ENCODE peak calls at places on chromosome 1, in six cellular contexts. One of them, this sample, is unnamed. For H3K36me3, the result is how much of the 10 kb centered on the place peaks cover.

GRCh38 chr1:2311184-2312032 is 79.9 kb downstream of the MORN1 start:
- DNase-seq in stomach: peak
- DNase-seq in brain microvascular endothelial cell: peak
- DNase-seq in mucosa of descending colon: peak
- DNase-seq in heart left ventricle: no peak
- DNase-seq in left ventricle myocardium inferior: peak
- DNase-seq in this sample: no peak

GRCh38 chr1:230869499-230869898 is 1.2 kb upstream of the C1orf198 start:
- DNase-seq in stomach: no peak
- DNase-seq in brain microvascular endothelial cell: no peak
- DNase-seq in mucosa of descending colon: no peak
- DNase-seq in heart left ventricle: no peak
- DNase-seq in left ventricle myocardium inferior: no peak
- DNase-seq in this sample: no peak

GRCh38 chr1:170871868-170872267 is 63.5 kb upstream of the MROH9 start:
- DNase-seq in stomach: no peak
- DNase-seq in brain microvascular endothelial cell: no peak
- DNase-seq in mucosa of descending colon: no peak
- DNase-seq in heart left ventricle: no peak
- DNase-seq in left ventricle myocardium inferior: no peak
- DNase-seq in this sample: no peak

GRCh38 chr1:152459596-152460528 is 45.8 kb upstream of the CRNN start:
- DNase-seq in stomach: peak
- DNase-seq in brain microvascular endothelial cell: peak
- DNase-seq in mucosa of descending colon: peak
- DNase-seq in heart left ventricle: peak
- DNase-seq in left ventricle myocardium inferior: peak
- DNase-seq in this sample: no peak

GRCh38 chr1:16719571-16720402 is 20.5 kb upstream of the RNU1-4 start:
- DNase-seq in stomach: peak
- DNase-seq in brain microvascular endothelial cell: no peak
- DNase-seq in mucosa of descending colon: no peak
- DNase-seq in heart left ventricle: no peak
- DNase-seq in left ventricle myocardium inferior: no peak
- DNase-seq in this sample: no peak

GRCh38 chr1:222896630-222897526 is 82.0 kb downstream of the DISP1 start:
- DNase-seq in stomach: no peak
- DNase-seq in brain microvascular endothelial cell: no peak
- DNase-seq in mucosa of descending colon: no peak
- DNase-seq in heart left ventricle: no peak
- DNase-seq in left ventricle myocardium inferior: no peak
- DNase-seq in this sample: no peak

GRCh38 chr1:169694304-169694703 is 17.1 kb downstream of the SELL start:
- DNase-seq in stomach: no peak
- DNase-seq in brain microvascular endothelial cell: no peak
- DNase-seq in mucosa of descending colon: no peak
- DNase-seq in heart left ventricle: no peak
- DNase-seq in left ventricle myocardium inferior: no peak
- DNase-seq in this sample: no peak

GRCh38 chr1:147750618-147751217 is 9.7 kb downstream of the GJA5 start:
- DNase-seq in stomach: no peak
- DNase-seq in brain microvascular endothelial cell: no peak
- DNase-seq in mucosa of descending colon: no peak
- DNase-seq in heart left ventricle: no peak
- DNase-seq in left ventricle myocardium inferior: no peak
- DNase-seq in this sample: no peak

GRCh38 chr1:153488731-153489130 is 28.3 kb upstream of the S100A7 start:
- DNase-seq in stomach: peak
- DNase-seq in brain microvascular endothelial cell: no peak
- DNase-seq in mucosa of descending colon: no peak
- DNase-seq in heart left ventricle: peak
- DNase-seq in left ventricle myocardium inferior: no peak
- DNase-seq in this sample: no peak

GRCh38 chr1:114192328-114192727 is 38.7 kb upstream of the SYT6 start:
- DNase-seq in stomach: no peak
- DNase-seq in brain microvascular endothelial cell: no peak
- DNase-seq in mucosa of descending colon: no peak
- DNase-seq in heart left ventricle: no peak
- DNase-seq in left ventricle myocardium inferior: no peak
- DNase-seq in this sample: no peak

GRCh38 chr1:200837931-200838571 is 34.7 kb upstream of the GPR25 start:
- DNase-seq in stomach: no peak
- DNase-seq in brain microvascular endothelial cell: no peak
- DNase-seq in mucosa of descending colon: no peak
- DNase-seq in heart left ventricle: no peak
- DNase-seq in left ventricle myocardium inferior: no peak
- DNase-seq in this sample: no peak

GRCh38 chr1:154768456-154769125 is 101.5 kb downstream of the KCNN3 start:
- DNase-seq in stomach: peak
- DNase-seq in brain microvascular endothelial cell: peak
- DNase-seq in mucosa of descending colon: no peak
- DNase-seq in heart left ventricle: no peak
- DNase-seq in left ventricle myocardium inferior: no peak
- DNase-seq in this sample: no peak

GRCh38 chr1:212225416-212225815 is 59.8 kb upstream of the PPP2R5A start:
- DNase-seq in stomach: no peak
- DNase-seq in brain microvascular endothelial cell: no peak
- DNase-seq in mucosa of descending colon: no peak
- DNase-seq in heart left ventricle: no peak
- DNase-seq in left ventricle myocardium inferior: no peak
- DNase-seq in this sample: no peak

GRCh38 chr1:98674075-98674781 is 12.7 kb downstream of the SNX7 start:
- DNase-seq in stomach: no peak
- DNase-seq in brain microvascular endothelial cell: no peak
- DNase-seq in mucosa of descending colon: no peak
- DNase-seq in heart left ventricle: no peak
- DNase-seq in left ventricle myocardium inferior: no peak
- DNase-seq in this sample: no peak

GRCh38 chr1:207002731-207003146 is 29.8 kb downstream of the C1orf116 start:
- DNase-seq in stomach: peak
- DNase-seq in brain microvascular endothelial cell: no peak
- DNase-seq in mucosa of descending colon: no peak
- DNase-seq in heart left ventricle: no peak
- DNase-seq in left ventricle myocardium inferior: no peak
- DNase-seq in this sample: no peak

GRCh38 chr1:46815133-46815532 is 16.3 kb downstream of the CYP4B1 start:
- DNase-seq in stomach: no peak
- DNase-seq in brain microvascular endothelial cell: no peak
- DNase-seq in mucosa of descending colon: no peak
- DNase-seq in heart left ventricle: no peak
- DNase-seq in left ventricle myocardium inferior: no peak
- DNase-seq in this sample: no peak

GRCh38 chr1:218224101-218224500 is 61.0 kb upstream of the RRP15 start:
- DNase-seq in stomach: no peak
- DNase-seq in brain microvascular endothelial cell: no peak
- DNase-seq in mucosa of descending colon: no peak
- DNase-seq in heart left ventricle: no peak
- DNase-seq in left ventricle myocardium inferior: no peak
- DNase-seq in this sample: no peak

GRCh38 chr1:160261878-160262794 is at the start of gene DCAF8:
- DNase-seq in stomach: peak
- DNase-seq in brain microvascular endothelial cell: peak
- DNase-seq in mucosa of descending colon: peak
- DNase-seq in heart left ventricle: peak
- DNase-seq in left ventricle myocardium inferior: peak
- DNase-seq in this sample: peak

GRCh38 chr1:13730751-13731482 is 30.9 kb downstream of the PRDM2 start:
- DNase-seq in stomach: peak
- DNase-seq in brain microvascular endothelial cell: no peak
- DNase-seq in mucosa of descending colon: peak
- DNase-seq in heart left ventricle: peak
- DNase-seq in left ventricle myocardium inferior: no peak
- DNase-seq in this sample: no peak

GRCh38 chr1:97277891-97278662 is 556.5 kb downstream of the PTBP2 start:
- DNase-seq in stomach: no peak
- DNase-seq in brain microvascular endothelial cell: no peak
- DNase-seq in mucosa of descending colon: no peak
- DNase-seq in heart left ventricle: no peak
- DNase-seq in left ventricle myocardium inferior: no peak
- DNase-seq in this sample: peak

GRCh38 chr1:966603-967295 is 467 bp downstream of the PLEKHN1 start:
- DNase-seq in stomach: peak
- DNase-seq in brain microvascular endothelial cell: peak
- DNase-seq in mucosa of descending colon: peak
- DNase-seq in heart left ventricle: peak
- DNase-seq in left ventricle myocardium inferior: no peak
- DNase-seq in this sample: no peak

GRCh38 chr1:232084584-232085223 is 458.1 kb downstream of the DISC1 start:
- DNase-seq in stomach: no peak
- DNase-seq in brain microvascular endothelial cell: peak
- DNase-seq in mucosa of descending colon: no peak
- DNase-seq in heart left ventricle: no peak
- DNase-seq in left ventricle myocardium inferior: no peak
- DNase-seq in this sample: peak

GRCh38 chr1:68470388-68470970 is 20.7 kb upstream of the RPE65 start:
- DNase-seq in stomach: no peak
- DNase-seq in brain microvascular endothelial cell: peak
- DNase-seq in mucosa of descending colon: no peak
- DNase-seq in heart left ventricle: no peak
- DNase-seq in left ventricle myocardium inferior: no peak
- DNase-seq in this sample: no peak

GRCh38 chr1:206471415-206471801 is 1.1 kb downstream of the IKBKE start:
- DNase-seq in stomach: no peak
- DNase-seq in brain microvascular endothelial cell: no peak
- DNase-seq in mucosa of descending colon: no peak
- DNase-seq in heart left ventricle: no peak
- DNase-seq in left ventricle myocardium inferior: no peak
- DNase-seq in this sample: no peak

GRCh38 chr1:26539722-26540121 is 10.2 kb downstream of the RPS6KA1 start:
- DNase-seq in stomach: no peak
- DNase-seq in brain microvascular endothelial cell: no peak
- DNase-seq in mucosa of descending colon: no peak
- DNase-seq in heart left ventricle: no peak
- DNase-seq in left ventricle myocardium inferior: no peak
- DNase-seq in this sample: no peak

DNA sequence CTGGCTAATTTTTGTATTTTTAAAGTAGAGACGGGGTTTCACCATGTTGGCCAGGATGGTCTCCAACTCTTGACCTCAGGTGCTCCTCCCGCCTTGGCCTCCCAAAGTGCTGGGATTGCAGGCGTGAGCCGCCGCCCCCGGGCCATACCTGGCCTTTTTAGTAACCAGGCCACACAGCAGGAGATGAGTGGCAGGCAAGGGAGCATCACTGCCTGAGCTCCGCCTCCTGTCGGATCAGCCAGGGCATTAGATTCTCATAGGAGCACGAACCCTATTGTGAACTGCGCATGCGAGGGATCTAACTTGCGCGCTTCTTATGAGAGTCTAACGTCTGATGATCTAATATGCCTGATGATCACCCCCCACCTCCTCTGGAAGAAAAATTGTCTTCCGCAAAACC is 308.7 kb upstream of the PRMT6 start:
- DNase-seq in stomach: no peak
- DNase-seq in brain microvascular endothelial cell: no peak
- DNase-seq in mucosa of descending colon: no peak
- DNase-seq in heart left ventricle: no peak
- DNase-seq in left ventricle myocardium inferior: no peak
- DNase-seq in this sample: no peak
- TF ChIP-seq CTCF in stomach: no peak
- TF ChIP-seq CTCF in brain microvascular endothelial cell: no peak
- TF ChIP-seq CTCF in mucosa of descending colon: no peak
- TF ChIP-seq CTCF in heart left ventricle: no peak
- TF ChIP-seq CTCF in left ventricle myocardium inferior: no peak
- TF ChIP-seq CTCF in this sample: no peak

GRCh38 chr1:183801649-183802048 is 3.3 kb upstream of the RGL1 start:
- DNase-seq in stomach: no peak
- DNase-seq in brain microvascular endothelial cell: no peak
- DNase-seq in mucosa of descending colon: no peak
- DNase-seq in heart left ventricle: no peak
- DNase-seq in left ventricle myocardium inferior: no peak
- DNase-seq in this sample: no peak
- H3K4me3 ChIP-seq in stomach: no peak
- H3K4me3 ChIP-seq in brain microvascular endothelial cell: no peak
- H3K4me3 ChIP-seq in mucosa of descending colon: no peak
- H3K4me3 ChIP-seq in heart left ventricle: no peak
- H3K4me3 ChIP-seq in left ventricle myocardium inferior: no peak
- H3K4me3 ChIP-seq in this sample: no peak

GRCh38 chr1:236862231-236862591 is 67.1 kb downstream of the MTR start:
- DNase-seq in stomach: no peak
- DNase-seq in brain microvascular endothelial cell: no peak
- DNase-seq in mucosa of descending colon: no peak
- DNase-seq in heart left ventricle: no peak
- DNase-seq in left ventricle myocardium inferior: no peak
- DNase-seq in this sample: no peak

GRCh38 chr1:236864211-236864610 is 69.1 kb downstream of the MTR start:
- DNase-seq in stomach: no peak
- DNase-seq in brain microvascular endothelial cell: no peak
- DNase-seq in mucosa of descending colon: no peak
- DNase-seq in heart left ventricle: no peak
- DNase-seq in left ventricle myocardium inferior: no peak
- DNase-seq in this sample: no peak

GRCh38 chr1:236861560-236862230 is 66.6 kb downstream of the MTR start:
- DNase-seq in stomach: no peak
- DNase-seq in brain microvascular endothelial cell: no peak
- DNase-seq in mucosa of descending colon: no peak
- DNase-seq in heart left ventricle: no peak
- DNase-seq in left ventricle myocardium inferior: no peak
- DNase-seq in this sample: no peak

GRCh38 chr1:236862615-236863211 is 67.6 kb downstream of the MTR start:
- DNase-seq in stomach: peak
- DNase-seq in brain microvascular endothelial cell: no peak
- DNase-seq in mucosa of descending colon: no peak
- DNase-seq in heart left ventricle: peak
- DNase-seq in left ventricle myocardium inferior: no peak
- DNase-seq in this sample: peak

GRCh38 chr1:236864996-236865877 is 70.1 kb downstream of the MTR start:
- DNase-seq in stomach: no peak
- DNase-seq in brain microvascular endothelial cell: no peak
- DNase-seq in mucosa of descending colon: no peak
- DNase-seq in heart left ventricle: no peak
- DNase-seq in left ventricle myocardium inferior: no peak
- DNase-seq in this sample: no peak
- H3K36me3 ChIP-seq in stomach: half or more
- H3K36me3 ChIP-seq in brain microvascular endothelial cell: under half
- H3K36me3 ChIP-seq in mucosa of descending colon: under half
- H3K36me3 ChIP-seq in heart left ventricle: half or more
- H3K36me3 ChIP-seq in left ventricle myocardium inferior: half or more
- H3K36me3 ChIP-seq in this sample: under half

GRCh38 chr1:226737819-226738420 is 1.2 kb downstream of the ITPKB start:
- DNase-seq in stomach: peak
- DNase-seq in brain microvascular endothelial cell: peak
- DNase-seq in mucosa of descending colon: peak
- DNase-seq in heart left ventricle: peak
- DNase-seq in left ventricle myocardium inferior: peak
- DNase-seq in this sample: no peak

GRCh38 chr1:226738421-226738994 is 574 bp downstream of the ITPKB start:
- DNase-seq in stomach: peak
- DNase-seq in brain microvascular endothelial cell: no peak
- DNase-seq in mucosa of descending colon: peak
- DNase-seq in heart left ventricle: peak
- DNase-seq in left ventricle myocardium inferior: peak
- DNase-seq in this sample: no peak

GRCh38 chr1:226735576-226735975 is 3.5 kb downstream of the ITPKB start:
- DNase-seq in stomach: no peak
- DNase-seq in brain microvascular endothelial cell: no peak
- DNase-seq in mucosa of descending colon: no peak
- DNase-seq in heart left ventricle: no peak
- DNase-seq in left ventricle myocardium inferior: no peak
- DNase-seq in this sample: no peak

GRCh38 chr1:226736001-226736907 is 2.8 kb downstream of the ITPKB start:
- DNase-seq in stomach: no peak
- DNase-seq in brain microvascular endothelial cell: no peak
- DNase-seq in mucosa of descending colon: peak
- DNase-seq in heart left ventricle: peak
- DNase-seq in left ventricle myocardium inferior: peak
- DNase-seq in this sample: no peak

GRCh38 chr1:226736908-226737818 is 1.9 kb downstream of the ITPKB start:
- DNase-seq in stomach: peak
- DNase-seq in brain microvascular endothelial cell: peak
- DNase-seq in mucosa of descending colon: peak
- DNase-seq in heart left ventricle: peak
- DNase-seq in left ventricle myocardium inferior: peak
- DNase-seq in this sample: no peak
- TF ChIP-seq CTCF in stomach: no peak
- TF ChIP-seq CTCF in brain microvascular endothelial cell: no peak
- TF ChIP-seq CTCF in mucosa of descending colon: no peak
- TF ChIP-seq CTCF in heart left ventricle: no peak
- TF ChIP-seq CTCF in left ventricle myocardium inferior: peak
- TF ChIP-seq CTCF in this sample: no peak